ENCODE peak calls at places on chromosomes 7 and 10, in eight cellular contexts. O, F, U, Q, I, W, R and K are unnamed samples.

GRCh38 chr10:30996481-30996980 is 35.1 kb downstream of the ZNF438 start:
- DNase-seq in W (no peak), I (no peak), F (no peak), R (no peak), Q (no peak), O (no peak), U (no peak), K (no peak)

GRCh38 chr10:35462491-35462934 is 126.2 kb downstream of the CCNY start:
- DNase-seq in F (no peak), R (no peak), I (no peak), U (no peak), W (no peak), Q (no peak), O (no peak), K (no peak)

GRCh38 chr10:6321880-6322279 is 119.1 kb downstream of the PFKFB3 start:
- DNase-seq in U (peak), F (no peak), Q (no peak), W (peak), R (no peak), I (no peak), O (no peak), K (no peak)

GRCh38 chr10:106711313-106711906 is 453.1 kb downstream of the SORCS1 start:
- DNase-seq in U (peak), R (peak), Q (no peak), F (no peak), O (peak), I (peak), W (no peak), K (no peak)

GRCh38 chr7:33411000-33411399 is 281.6 kb downstream of the BBS9 start:
- DNase-seq in O (no peak), R (no peak), F (no peak), Q (no peak), U (no peak), W (no peak), I (no peak), K (no peak)

GRCh38 chr10:66927271-66927950 is 1.6 kb downstream of the LRRTM3 start:
- DNase-seq in U (no peak), Q (no peak), O (no peak), I (no peak), R (no peak), F (no peak), W (no peak), K (no peak)

GRCh38 chr10:119896937-119897336 is 4.4 kb downstream of the SEC23IP start:
- DNase-seq in Q (peak), U (peak), W (peak), I (no peak), R (no peak), F (no peak), O (no peak), K (no peak)

GRCh38 chr10:122461729-122462532 is 578 bp downstream of the HTRA1 start:
- DNase-seq in W (no peak), O (peak), F (no peak), I (no peak), U (no peak), Q (no peak), R (no peak), K (no peak)

GRCh38 chr7:79091661-79092060 is 361.8 kb downstream of the MAGI2 start:
- DNase-seq in W (peak), F (no peak), Q (no peak), I (no peak), R (no peak), O (no peak), U (peak), K (no peak)

GRCh38 chr7:137006293-137006692 is 137.8 kb downstream of the CHRM2 start:
- DNase-seq in U (peak), I (no peak), F (no peak), R (no peak), Q (peak), O (no peak), W (peak), K (peak)

GRCh38 chr7:41732279-41733062 is 29.6 kb upstream of the INHBA start:
- DNase-seq in O (peak), I (no peak), F (no peak), Q (no peak), U (peak), R (no peak), W (peak), K (no peak)

GRCh38 chr7:98755138-98755898 is 114.5 kb downstream of the TMEM130 start:
- DNase-seq in R (peak), Q (peak), F (no peak), W (no peak), U (no peak), I (no peak), O (peak), K (no peak)

GRCh38 chr10:71700735-71701368 is 18.7 kb downstream of the C10orf105 start:
- DNase-seq in I (no peak), W (no peak), F (no peak), U (no peak), O (no peak), Q (no peak), R (no peak), K (no peak)

GRCh38 chr10:19945275-19945674 is 129.0 kb downstream of the PLXDC2 start:
- DNase-seq in F (no peak), Q (peak), R (no peak), O (no peak), U (peak), W (peak), I (no peak), K (no peak)

GRCh38 chr10:29263506-29263905 is 25.4 kb upstream of the LYZL1 start:
- DNase-seq in Q (no peak), U (no peak), O (no peak), R (no peak), I (no peak), F (no peak), W (no peak), K (no peak)

GRCh38 chr7:128076831-128077271 is 45.6 kb upstream of the LRRC4 start:
- DNase-seq in O (no peak), U (peak), Q (peak), W (peak), F (no peak), I (no peak), R (no peak), K (no peak)

GRCh38 chr7:134029743-134030142 is 97.4 kb upstream of the LRGUK start:
- DNase-seq in W (peak), I (no peak), O (no peak), U (no peak), F (no peak), Q (no peak), R (no peak), K (no peak)

GRCh38 chr10:28220811-28221210 is 82.1 kb downstream of the MPP7 start:
- DNase-seq in I (no peak), W (no peak), Q (no peak), R (no peak), U (no peak), F (no peak), O (no peak), K (no peak)
- TF ChIP-seq CTCF in I (no peak), W (no peak), Q (no peak), R (no peak), U (no peak), F (no peak), O (no peak), K (no peak)

DNA sequence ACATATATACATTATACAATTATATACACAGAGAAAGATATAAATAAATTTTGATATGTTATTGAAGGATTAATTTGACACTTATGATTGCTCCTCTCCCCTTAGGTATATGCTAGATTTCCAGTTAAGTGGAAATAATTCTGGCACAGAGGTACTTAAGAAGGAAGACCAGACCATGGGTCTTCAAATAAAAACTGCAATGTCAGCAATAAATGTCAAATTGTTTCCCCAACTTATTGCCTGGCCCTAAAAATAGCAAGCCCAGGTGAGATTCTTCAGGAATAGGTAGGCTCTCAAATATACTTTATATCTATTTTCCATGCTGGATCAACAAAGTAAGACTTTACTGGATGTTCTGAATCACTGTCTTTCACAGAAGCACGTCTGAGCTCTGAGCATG is 551.3 kb upstream of the STEAP1 start:
- DNase-seq in W (no peak), I (no peak), O (no peak), F (no peak), Q (no peak), R (no peak), U (no peak), K (no peak)
- TF ChIP-seq CTCF in W (no peak), I (no peak), O (no peak), F (no peak), Q (no peak), R (no peak), U (no peak), K (no peak)

DNA sequence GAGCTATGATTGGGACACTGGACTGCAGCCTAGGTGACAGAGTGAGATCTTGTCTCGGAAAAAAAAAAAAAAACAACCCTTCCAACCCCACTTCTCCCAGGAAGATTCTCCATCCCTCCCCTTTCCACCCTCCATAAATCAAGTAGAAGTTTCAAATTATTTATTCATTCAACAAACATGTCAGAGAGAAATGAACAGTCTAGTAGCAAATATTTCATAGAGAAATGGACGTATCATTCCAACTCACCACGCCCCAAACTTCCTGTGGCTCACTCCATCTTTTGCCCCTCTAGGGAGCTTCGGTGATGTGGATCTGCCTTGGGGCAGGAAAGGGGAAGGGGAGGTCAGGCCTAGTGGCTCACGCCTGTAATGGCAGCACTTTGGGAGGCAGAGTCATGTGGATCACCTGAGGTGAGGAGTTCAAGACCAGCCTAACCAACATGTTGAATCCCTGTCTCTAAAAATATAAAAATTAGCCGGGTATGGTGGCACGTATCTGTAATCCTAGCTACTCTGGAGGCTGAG is 638 bp upstream of the TRAPPC14 start:
- DNase-seq in O (peak), R (peak), U (no peak), W (no peak), F (no peak), I (no peak), Q (no peak), K (no peak)
- TF ChIP-seq CTCF in O (no peak), R (no peak), U (no peak), W (no peak), F (peak), I (no peak), Q (no peak), K (no peak)

GRCh38 chr7:143387156-143387975 is 6.2 kb downstream of the ZYX start:
- DNase-seq in W (no peak), R (peak), U (no peak), O (peak), F (no peak), Q (no peak), I (no peak), K (no peak)

GRCh38 chr7:143389316-143390097 is 8.4 kb downstream of the ZYX start:
- DNase-seq in O (no peak), Q (no peak), I (no peak), F (no peak), U (no peak), W (no peak), R (peak), K (no peak)

GRCh38 chr7:143388051-143388450 is 6.9 kb downstream of the ZYX start:
- DNase-seq in F (no peak), Q (no peak), W (no peak), I (no peak), R (no peak), O (no peak), U (no peak), K (no peak)

GRCh38 chr7:143390098-143390772 is 9.1 kb downstream of the ZYX start:
- DNase-seq in F (no peak), R (peak), W (no peak), U (no peak), Q (no peak), O (no peak), I (no peak), K (no peak)

DNA sequence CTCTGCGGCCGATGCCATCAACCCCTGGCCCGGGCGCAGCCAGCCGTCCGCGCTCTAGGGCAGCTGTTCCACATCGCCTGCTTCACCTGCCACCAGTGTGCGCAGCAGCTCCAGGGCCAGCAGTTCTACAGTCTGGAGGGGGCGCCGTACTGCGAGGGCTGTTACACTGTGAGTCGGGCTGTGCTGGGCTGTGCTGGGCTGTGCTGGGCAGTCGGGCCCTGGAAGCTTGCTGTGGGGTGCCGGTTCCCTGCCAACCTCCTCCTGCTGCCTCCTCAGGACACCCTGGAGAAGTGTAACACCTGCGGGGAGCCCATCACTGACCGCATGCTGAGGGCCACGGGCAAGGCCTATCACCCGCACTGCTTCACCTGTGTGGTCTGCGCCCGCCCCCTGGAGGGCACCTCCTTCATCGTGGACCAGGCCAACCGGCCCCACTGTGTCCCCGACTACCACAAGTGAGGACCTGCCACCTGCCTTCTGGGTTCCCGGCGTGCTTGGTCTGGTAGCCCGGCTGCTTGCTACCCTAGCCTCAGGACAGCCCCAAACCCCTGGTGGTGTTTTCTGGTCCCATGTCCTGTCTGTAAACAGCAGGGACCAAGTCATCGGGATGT is 7.5 kb downstream of the ZYX start:
- DNase-seq in R (peak), Q (no peak), W (no peak), O (peak), F (no peak), I (no peak), U (no peak), K (no peak)
- TF ChIP-seq CTCF in R (no peak), Q (no peak), W (no peak), O (peak), F (no peak), I (no peak), U (no peak), K (no peak)

GRCh38 chr10:115706482-115707076 is 566.4 kb downstream of the GFRA1 start:
- DNase-seq in U (peak), I (peak), Q (no peak), W (peak), R (no peak), F (no peak), O (peak), K (peak)
- TF ChIP-seq CTCF in U (peak), I (peak), Q (peak), W (peak), R (peak), F (peak), O (peak), K (peak)